ENCODE peak calls at places on chromosome 1, in four cellular contexts. Y, U, D and J are unnamed samples.

GRCh38 chr1:184408580-184408979 is 21.8 kb downstream of the C1orf21 start:
- DNase-seq in Y (peak; percentile 71), U (no peak), D (no peak), J (peak; percentile 49)

GRCh38 chr1:160672789-160673695 is 26.2 kb upstream of the SLAMF1 start:
- DNase-seq in U (no peak), Y (no peak), D (no peak), J (no peak)

GRCh38 chr1:36576118-36576517 is 93.4 kb upstream of the CSF3R start:
- DNase-seq in U (peak; percentile 94), D (peak; percentile 27), Y (peak; percentile 44), J (peak; percentile 89)

GRCh38 chr1:151885479-151885878 is 23.8 kb downstream of the THEM4 start:
- DNase-seq in D (no peak), U (no peak), Y (no peak), J (no peak)

GRCh38 chr1:48619529-48619928 is 147.5 kb upstream of the SPATA6 start:
- DNase-seq in Y (no peak), U (peak; percentile 76), D (no peak), J (peak; percentile 87)

GRCh38 chr1:248858096-248858890 is 592 bp downstream of the ZNF692 start:
- DNase-seq in Y (peak; percentile 84), D (peak; percentile 29), U (peak; percentile 85), J (peak; percentile 92)

GRCh38 chr1:1348420-1349255 is 580 bp downstream of the DVL1 start:
- DNase-seq in Y (peak; percentile 43), U (no peak), D (no peak), J (no peak)

GRCh38 chr1:221868894-221869293 is 127.0 kb upstream of the DUSP10 start:
- DNase-seq in D (no peak), Y (no peak), U (no peak), J (no peak)

GRCh38 chr1:178183796-178184195 is 89.9 kb downstream of the RASAL2 start:
- DNase-seq in Y (no peak), D (no peak), U (no peak), J (no peak)

GRCh38 chr1:50126962-50127715 is 18.4 kb downstream of the ELAVL4 start:
- DNase-seq in U (no peak), D (no peak), Y (peak; percentile 70), J (no peak)

GRCh38 chr1:66993076-66993475 is 60.9 kb downstream of the SLC35D1 start:
- DNase-seq in Y (no peak), D (no peak), U (no peak), J (no peak)

GRCh38 chr1:234458352-234459027 is 20.5 kb downstream of the TARBP1 start:
- DNase-seq in U (no peak), Y (no peak), D (no peak), J (peak; percentile 6)

GRCh38 chr1:6956488-6957159 is 171.4 kb downstream of the CAMTA1 start:
- DNase-seq in D (no peak), Y (no peak), U (peak; percentile 55), J (peak; percentile 73)

GRCh38 chr1:53581476-53581875 is 122.3 kb downstream of the DMRTB1 start:
- DNase-seq in Y (no peak), D (no peak), U (no peak), J (no peak)

GRCh38 chr1:100222428-100222827 is 27.2 kb downstream of the DBT start:
- DNase-seq in Y (no peak), U (no peak), D (no peak), J (no peak)

GRCh38 chr1:20282544-20282943 is 8.1 kb upstream of the VWA5B1 start:
- DNase-seq in Y (no peak), D (no peak), U (no peak), J (peak; percentile 31)

GRCh38 chr1:61111084-61112050 is 29.0 kb downstream of the NFIA start:
- DNase-seq in D (no peak), U (no peak), Y (no peak), J (no peak)

GRCh38 chr1:178512566-178513277 is at the start of gene TEX35:
- DNase-seq in D (no peak), Y (no peak), U (no peak), J (no peak)

GRCh38 chr1:117681093-117681950 is 75.5 kb downstream of the TENT5C start:
- DNase-seq in U (peak; percentile 28), D (no peak), Y (no peak), J (no peak)

GRCh38 chr1:155499953-155500621 is 62.5 kb downstream of the ASH1L start:
- DNase-seq in U (no peak), D (no peak), Y (peak; percentile 87), J (no peak)

GRCh38 chr1:59063501-59063900 is 233.4 kb upstream of the FGGY start:
- DNase-seq in U (no peak), Y (no peak), D (no peak), J (peak; percentile 40)

GRCh38 chr1:208420696-208421095 is 176.5 kb upstream of the PLXNA2 start:
- DNase-seq in Y (no peak), D (no peak), U (no peak), J (no peak)

GRCh38 chr1:69523032-69523431 is 44.7 kb upstream of the LRRC7 start:
- DNase-seq in U (no peak), Y (no peak), D (no peak), J (no peak)

GRCh38 chr1:31639543-31639942 is 5.1 kb downstream of the PEF1 start:
- DNase-seq in U (no peak), D (no peak), Y (no peak), J (no peak)

GRCh38 chr1:178501705-178502329 is 5.1 kb upstream of the CLEC20A start:
- DNase-seq in D (no peak), Y (peak; percentile 71), U (peak; percentile 89), J (peak; percentile 83)

GRCh38 chr1:2212542-2213491 is 15.3 kb upstream of the SKI start:
- DNase-seq in D (peak; percentile 43), U (peak; percentile 87), Y (peak; percentile 78), J (peak; percentile 97)

GRCh38 chr1:18480315-18481189 is at the start of gene KLHDC7A:
- DNase-seq in D (no peak), U (peak; percentile 90), Y (no peak), J (peak; percentile 91)

GRCh38 chr1:14970115-14970798 is 183.3 kb upstream of the TMEM51 start:
- DNase-seq in Y (no peak), U (peak; percentile 72), D (no peak), J (peak; percentile 80)

GRCh38 chr1:241934843-241935242 is 22.7 kb upstream of the BECN2 start:
- DNase-seq in Y (no peak), U (no peak), D (no peak), J (peak; percentile 6)

GRCh38 chr1:164855930-164856329 is 296.9 kb downstream of the PBX1 start:
- DNase-seq in D (no peak), Y (no peak), U (peak; percentile 18), J (no peak)

GRCh38 chr1:23152966-23153684 is 15.5 kb downstream of the LUZP1 start:
- DNase-seq in U (no peak), Y (no peak), D (no peak), J (no peak)

GRCh38 chr1:9784508-9785133 is 39.1 kb downstream of the CLSTN1 start:
- DNase-seq in Y (peak; percentile 22), D (peak; percentile 29), U (peak; percentile 62), J (no peak)

GRCh38 chr1:219664310-219665029 is 51.6 kb upstream of the ZC3H11B start:
- DNase-seq in Y (no peak), D (no peak), U (no peak), J (no peak)

GRCh38 chr1:195748969-195749368 is 859.3 kb downstream of the KCNT2 start:
- DNase-seq in D (no peak), U (no peak), Y (no peak), J (no peak)

GRCh38 chr1:235047331-235047871 is 81.2 kb downstream of the TOMM20 start:
- DNase-seq in Y (no peak), U (no peak), D (no peak), J (no peak)

GRCh38 chr1:230169454-230170152 is 102.6 kb downstream of the GALNT2 start:
- DNase-seq in Y (no peak), U (no peak), D (no peak), J (no peak)

GRCh38 chr1:22104074-22104473 is 38.8 kb downstream of the WNT4 start:
- DNase-seq in Y (no peak), D (no peak), U (no peak), J (no peak)

GRCh38 chr1:203663294-203663693 is 36.7 kb downstream of the ATP2B4 start:
- DNase-seq in Y (no peak), D (no peak), U (no peak), J (no peak)

GRCh38 chr1:54615531-54616245 is 7.6 kb downstream of the FAM151A start:
- DNase-seq in D (no peak), Y (no peak), U (no peak), J (no peak)

GRCh38 chr1:236021424-236022135 is 43.3 kb downstream of the NID1 start:
- DNase-seq in D (no peak), Y (no peak), U (no peak), J (peak; percentile 34)